ENCODE peak calls at places on chromosomes 16 and 17, in seven cellular contexts. H is cardiac muscle cell, L is vagina, C is IMR-90, N is tibial nerve, Y is dorsolateral prefrontal cortex, J is stomach. S is an unnamed sample.

GRCh38 chr17:82062984-82063368 is 2.6 kb downstream of the DUS1L start:
- DNase-seq in N (no peak), H (no peak), Y (no peak), C (no peak), J (no peak), L (no peak), S (no peak)

GRCh38 chr16:1960665-1961630 is 1.6 kb downstream of the NDUFB10 start:
- DNase-seq in J (no peak), H (no peak), L (no peak), Y (no peak), C (peak; percentile 50), N (no peak), S (no peak)

GRCh38 chr17:35146214-35146833 is 1.3 kb upstream of the UNC45B start:
- DNase-seq in J (no peak), C (no peak), L (no peak), Y (no peak), N (no peak), H (peak; percentile 22), S (no peak)

GRCh38 chr16:51636913-51637743 is 486.1 kb upstream of the SALL1 start:
- DNase-seq in J (no peak), N (no peak), L (no peak), Y (no peak), H (no peak), C (no peak), S (no peak)

GRCh38 chr17:18917506-18918032 is 34.4 kb upstream of the SLC5A10 start:
- DNase-seq in Y (no peak), C (no peak), H (no peak), N (no peak), L (no peak), J (no peak), S (no peak)

GRCh38 chr17:78883533-78884131 is 19.4 kb downstream of the CEP295NL start:
- DNase-seq in H (peak; percentile 60), J (peak; percentile 56), N (peak; percentile 86), L (no peak), C (peak; percentile 97), Y (peak; percentile 76), S (no peak)

GRCh38 chr17:80785477-80786178 is 206.0 kb upstream of the CHMP6 start:
- DNase-seq in L (no peak), J (no peak), H (peak; percentile 17), N (no peak), C (no peak), Y (no peak), S (no peak)

GRCh38 chr17:42866216-42866615 is 15.2 kb downstream of the AOC3 start:
- DNase-seq in Y (no peak), N (no peak), J (no peak), H (no peak), C (no peak), L (no peak), S (no peak)

GRCh38 chr17:64015447-64015846 is 5.0 kb downstream of the ICAM2 start:
- DNase-seq in J (no peak), N (no peak), L (no peak), C (no peak), Y (no peak), H (no peak), S (no peak)

DNA sequence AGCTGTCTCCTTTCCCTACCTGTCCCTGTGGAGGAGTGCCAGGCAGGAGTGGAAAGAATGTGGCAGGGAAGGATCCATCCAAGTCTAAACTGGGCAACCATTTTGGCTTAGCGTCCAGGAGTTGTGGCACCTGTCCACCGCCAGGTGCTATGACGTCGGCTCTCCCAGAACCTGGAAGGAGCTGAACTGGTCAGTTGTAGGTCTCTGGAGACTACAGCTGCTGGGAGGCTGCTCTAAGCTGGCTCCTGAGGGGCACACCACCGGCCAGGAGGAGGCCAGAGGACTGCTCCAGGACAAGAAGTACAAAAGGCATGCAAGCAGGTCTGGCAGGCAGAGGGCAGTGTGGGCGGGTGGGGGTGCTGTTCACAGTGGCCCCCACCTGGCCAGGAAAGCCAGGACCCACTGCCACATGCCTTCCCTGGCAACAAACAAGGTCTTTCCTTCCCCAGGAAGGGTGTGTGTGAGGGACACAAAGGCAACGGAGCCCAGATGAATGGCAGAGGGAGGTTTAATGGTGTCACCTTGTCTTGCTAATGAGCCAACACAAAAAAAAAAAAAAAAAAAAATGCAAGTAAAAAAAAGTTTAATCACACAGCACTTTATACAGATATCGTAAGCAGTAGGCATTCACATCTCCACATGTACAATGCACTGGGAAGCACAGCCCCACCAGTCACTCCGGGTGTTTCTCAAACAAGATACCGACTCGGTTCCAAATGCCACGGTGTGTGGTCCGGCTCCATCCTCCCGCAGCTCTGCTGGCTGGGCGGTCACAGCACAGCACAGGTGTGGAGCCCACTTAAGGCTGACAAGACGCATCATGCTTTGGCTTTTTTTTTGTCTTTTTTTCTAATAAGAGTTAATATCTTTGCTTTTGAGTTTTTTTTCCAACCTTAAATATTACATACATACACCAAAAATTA is 4.8 kb downstream of the SPHK1 start:
- DNase-seq in J (peak; percentile 57), L (no peak), N (no peak), H (no peak), C (no peak), Y (no peak), S (no peak)
- TF ChIP-seq CTCF in J (no peak), L (no peak), N (no peak), H (no peak), C (peak; percentile 14), Y (no peak), S (no peak)

GRCh38 chr17:45873728-45874127 is 20.6 kb upstream of the MAPT start:
- DNase-seq in H (no peak), J (no peak), Y (no peak), N (no peak), C (no peak), L (no peak), S (peak; percentile 4)
- H3K27me3 ChIP-seq in H (peaks cover 13% of the 10 kb centered on the region), J (no peaks in the 10 kb centered on the region), Y (no peaks in the 10 kb centered on the region), N (peaks cover 34% of the 10 kb centered on the region), C (peaks cover 11% of the 10 kb centered on the region), L (no peaks in the 10 kb centered on the region), S (no peaks in the 10 kb centered on the region)

GRCh38 chr16:69741951-69742904 is 12.5 kb downstream of the NOB1 start:
- DNase-seq in J (peak; percentile 90), N (peak; percentile 91), Y (peak; percentile 31), L (no peak), C (peak; percentile 16), H (peak; percentile 5), S (no peak)
- TF ChIP-seq CTCF in J (no peak), N (no peak), Y (no peak), L (no peak), C (no peak), H (no peak), S (no peak)

DNA sequence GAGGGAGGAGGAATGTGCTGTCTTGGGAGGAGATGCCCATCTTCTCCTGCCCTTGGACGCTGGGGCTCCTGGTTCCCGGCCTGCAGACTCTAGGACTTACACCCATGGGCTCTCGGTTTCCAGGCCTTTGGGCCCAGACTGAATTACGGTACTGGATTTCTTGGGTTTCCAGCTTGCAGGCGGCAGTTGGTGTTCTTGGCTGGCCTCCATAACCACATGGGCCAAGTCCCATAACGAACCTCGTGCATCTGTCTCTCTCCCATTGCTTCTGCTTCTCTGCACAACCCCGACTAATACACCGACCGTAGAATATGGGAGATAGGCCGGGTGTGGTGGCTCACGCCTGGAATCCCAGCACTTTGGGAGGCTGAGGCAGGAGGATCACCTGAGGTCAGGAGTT is 162.6 kb downstream of the SDK2 start:
- DNase-seq in C (no peak), Y (no peak), H (no peak), J (no peak), L (no peak), N (no peak), S (no peak)
- H3K27me3 ChIP-seq in C (no peaks in the 10 kb centered on the region), Y (no peaks in the 10 kb centered on the region), H (no peaks in the 10 kb centered on the region), J (no peaks in the 10 kb centered on the region), L (no peaks in the 10 kb centered on the region), N (no peaks in the 10 kb centered on the region), S (no peaks in the 10 kb centered on the region)

GRCh38 chr17:68433911-68434503 is 23.3 kb downstream of the WIPI1 start:
- DNase-seq in H (no peak), L (no peak), J (no peak), N (no peak), Y (no peak), C (no peak), S (no peak)

GRCh38 chr17:68433211-68433610 is 24.1 kb downstream of the WIPI1 start:
- DNase-seq in C (no peak), L (no peak), Y (no peak), J (no peak), H (no peak), N (no peak), S (no peak)

GRCh38 chr17:68435361-68435760 is 21.9 kb downstream of the WIPI1 start:
- DNase-seq in L (no peak), C (no peak), Y (no peak), N (no peak), H (no peak), J (no peak), S (no peak)

GRCh38 chr17:68437979-68438877 is 19.1 kb downstream of the WIPI1 start:
- DNase-seq in Y (no peak), C (peak; percentile 47), L (no peak), H (peak; percentile 65), J (peak; percentile 72), N (no peak), S (no peak)

GRCh38 chr17:68435876-68436842 is 21.1 kb downstream of the WIPI1 start:
- DNase-seq in C (peak; percentile 81), N (peak; percentile 88), L (no peak), Y (peak; percentile 39), H (peak; percentile 82), J (peak; percentile 83), S (peak; percentile 88)
- TF ChIP-seq CTCF in C (peak; percentile 91), N (peak; percentile 89), L (peak; percentile 89), Y (peak; percentile 93), H (peak; percentile 95), J (peak; percentile 90), S (peak; percentile 96)

GRCh38 chr17:77563439-77564102 is 394.9 kb upstream of the TNRC6C start:
- DNase-seq in L (no peak), H (no peak), Y (no peak), C (no peak), J (no peak), N (no peak), S (no peak)

GRCh38 chr17:77564278-77564920 is 394.1 kb upstream of the TNRC6C start:
- DNase-seq in J (no peak), C (no peak), N (no peak), L (no peak), H (no peak), Y (no peak), S (no peak)

GRCh38 chr17:77558846-77559626 is 399.5 kb upstream of the TNRC6C start:
- DNase-seq in N (no peak), J (no peak), L (no peak), Y (no peak), C (peak; percentile 9), H (no peak), S (no peak)

GRCh38 chr17:77560417-77560816 is 398.1 kb upstream of the TNRC6C start:
- DNase-seq in J (no peak), L (no peak), H (no peak), N (no peak), Y (no peak), C (no peak), S (no peak)

DNA sequence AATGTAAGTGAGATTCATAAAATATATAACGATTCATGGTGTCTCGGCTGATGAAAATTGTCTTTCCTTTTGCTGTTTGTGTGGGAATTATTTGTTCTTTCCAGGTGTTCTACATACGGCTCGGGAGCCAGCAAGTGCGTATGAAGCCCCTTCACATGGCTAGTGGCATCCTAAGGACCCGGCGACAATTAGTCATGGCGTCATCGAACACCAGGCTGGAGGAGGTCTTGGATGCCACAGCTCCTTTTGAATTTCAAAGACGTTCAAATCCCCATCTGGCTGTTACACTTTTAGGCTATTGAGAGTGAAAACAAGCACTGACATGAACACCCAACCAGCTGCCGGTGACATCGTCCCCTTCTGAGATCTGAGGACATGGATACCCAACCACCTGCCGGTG is 397.7 kb upstream of the TNRC6C start:
- DNase-seq in L (no peak), C (no peak), J (no peak), H (no peak), N (no peak), Y (no peak), S (no peak)
- H3K27me3 ChIP-seq in L (no peaks in the 10 kb centered on the region), C (peaks cover 48% of the 10 kb centered on the region), J (no peaks in the 10 kb centered on the region), H (no peaks in the 10 kb centered on the region), N (peaks cover 5% of the 10 kb centered on the region), Y (no peaks in the 10 kb centered on the region), S (no peaks in the 10 kb centered on the region)

S was measured in CD8-positive, alpha-beta T cell.